ENCODE peak calls at places on chromosomes 7 and 10, in ten cellular contexts. One of them, this sample, is unnamed.

GRCh38 chr7:12923971-12924370 is 236.5 kb downstream of the ARL4A start:
- DNase-seq in upper lobe of right lung: no peak
- DNase-seq in epithelial cell of esophagus: peak
- DNase-seq in stimulated activated CD8-positive, alpha-beta memory T cell treated with anti-CD3 and anti-CD28 coated beads, Interleukin-15, amount 100 ng/mL, for 1 hour: no peak
- DNase-seq in mesothelial cell of epicardium: no peak
- DNase-seq in hypothalamus: no peak
- DNase-seq in activated T-cell treated with anti-CD3 and anti-CD28 coated beads for 1 hour: no peak
- DNase-seq in A549: no peak
- DNase-seq in NCI-H748 treated with DMSO at 0.1 percent for 48 hours: no peak
- DNase-seq in M059J: peak
- DNase-seq in this sample: no peak

GRCh38 chr10:65396997-65397396 is 1528.8 kb upstream of the LRRTM3 start:
- DNase-seq in upper lobe of right lung: no peak
- DNase-seq in epithelial cell of esophagus: no peak
- DNase-seq in stimulated activated CD8-positive, alpha-beta memory T cell treated with anti-CD3 and anti-CD28 coated beads, Interleukin-15, amount 100 ng/mL, for 1 hour: no peak
- DNase-seq in mesothelial cell of epicardium: no peak
- DNase-seq in hypothalamus: no peak
- DNase-seq in activated T-cell treated with anti-CD3 and anti-CD28 coated beads for 1 hour: no peak
- DNase-seq in A549: no peak
- DNase-seq in NCI-H748 treated with DMSO at 0.1 percent for 48 hours: no peak
- DNase-seq in M059J: no peak
- DNase-seq in this sample: no peak

GRCh38 chr10:1160561-1160961 is 104.4 kb downstream of the WDR37 start:
- DNase-seq in upper lobe of right lung: peak
- DNase-seq in epithelial cell of esophagus: no peak
- DNase-seq in stimulated activated CD8-positive, alpha-beta memory T cell treated with anti-CD3 and anti-CD28 coated beads, Interleukin-15, amount 100 ng/mL, for 1 hour: no peak
- DNase-seq in mesothelial cell of epicardium: peak
- DNase-seq in hypothalamus: no peak
- DNase-seq in activated T-cell treated with anti-CD3 and anti-CD28 coated beads for 1 hour: no peak
- DNase-seq in A549: no peak
- DNase-seq in NCI-H748 treated with DMSO at 0.1 percent for 48 hours: no peak
- DNase-seq in M059J: no peak
- DNase-seq in this sample: no peak

GRCh38 chr10:6173203-6173602 is 29.5 kb upstream of the PFKFB3 start:
- DNase-seq in upper lobe of right lung: no peak
- DNase-seq in epithelial cell of esophagus: no peak
- DNase-seq in stimulated activated CD8-positive, alpha-beta memory T cell treated with anti-CD3 and anti-CD28 coated beads, Interleukin-15, amount 100 ng/mL, for 1 hour: no peak
- DNase-seq in mesothelial cell of epicardium: no peak
- DNase-seq in hypothalamus: no peak
- DNase-seq in activated T-cell treated with anti-CD3 and anti-CD28 coated beads for 1 hour: peak
- DNase-seq in A549: no peak
- DNase-seq in NCI-H748 treated with DMSO at 0.1 percent for 48 hours: no peak
- DNase-seq in M059J: no peak
- DNase-seq in this sample: no peak

GRCh38 chr10:28800144-28800543 is 122.8 kb downstream of the BAMBI start:
- DNase-seq in upper lobe of right lung: no peak
- DNase-seq in epithelial cell of esophagus: no peak
- DNase-seq in stimulated activated CD8-positive, alpha-beta memory T cell treated with anti-CD3 and anti-CD28 coated beads, Interleukin-15, amount 100 ng/mL, for 1 hour: no peak
- DNase-seq in mesothelial cell of epicardium: no peak
- DNase-seq in hypothalamus: no peak
- DNase-seq in activated T-cell treated with anti-CD3 and anti-CD28 coated beads for 1 hour: no peak
- DNase-seq in A549: no peak
- DNase-seq in NCI-H748 treated with DMSO at 0.1 percent for 48 hours: no peak
- DNase-seq in M059J: no peak
- DNase-seq in this sample: no peak

GRCh38 chr7:145644426-145645154 is 472.0 kb upstream of the CNTNAP2 start:
- DNase-seq in upper lobe of right lung: no peak
- DNase-seq in epithelial cell of esophagus: no peak
- DNase-seq in stimulated activated CD8-positive, alpha-beta memory T cell treated with anti-CD3 and anti-CD28 coated beads, Interleukin-15, amount 100 ng/mL, for 1 hour: no peak
- DNase-seq in mesothelial cell of epicardium: no peak
- DNase-seq in hypothalamus: no peak
- DNase-seq in activated T-cell treated with anti-CD3 and anti-CD28 coated beads for 1 hour: no peak
- DNase-seq in A549: no peak
- DNase-seq in NCI-H748 treated with DMSO at 0.1 percent for 48 hours: no peak
- DNase-seq in M059J: peak
- DNase-seq in this sample: no peak

GRCh38 chr10:3071405-3072198 is 4.3 kb downstream of the PFKP start:
- DNase-seq in upper lobe of right lung: no peak
- DNase-seq in epithelial cell of esophagus: peak
- DNase-seq in stimulated activated CD8-positive, alpha-beta memory T cell treated with anti-CD3 and anti-CD28 coated beads, Interleukin-15, amount 100 ng/mL, for 1 hour: no peak
- DNase-seq in mesothelial cell of epicardium: no peak
- DNase-seq in hypothalamus: no peak
- DNase-seq in activated T-cell treated with anti-CD3 and anti-CD28 coated beads for 1 hour: no peak
- DNase-seq in A549: peak
- DNase-seq in NCI-H748 treated with DMSO at 0.1 percent for 48 hours: no peak
- DNase-seq in M059J: peak
- DNase-seq in this sample: no peak

GRCh38 chr7:84022686-84023308 is 171.8 kb downstream of the SEMA3A start:
- DNase-seq in upper lobe of right lung: no peak
- DNase-seq in epithelial cell of esophagus: peak
- DNase-seq in stimulated activated CD8-positive, alpha-beta memory T cell treated with anti-CD3 and anti-CD28 coated beads, Interleukin-15, amount 100 ng/mL, for 1 hour: no peak
- DNase-seq in mesothelial cell of epicardium: no peak
- DNase-seq in hypothalamus: no peak
- DNase-seq in activated T-cell treated with anti-CD3 and anti-CD28 coated beads for 1 hour: no peak
- DNase-seq in A549: peak
- DNase-seq in NCI-H748 treated with DMSO at 0.1 percent for 48 hours: peak
- DNase-seq in M059J: peak
- DNase-seq in this sample: no peak

GRCh38 chr7:129184979-129185670 is 3.3 kb upstream of the SMO start:
- DNase-seq in upper lobe of right lung: no peak
- DNase-seq in epithelial cell of esophagus: peak
- DNase-seq in stimulated activated CD8-positive, alpha-beta memory T cell treated with anti-CD3 and anti-CD28 coated beads, Interleukin-15, amount 100 ng/mL, for 1 hour: no peak
- DNase-seq in mesothelial cell of epicardium: no peak
- DNase-seq in hypothalamus: no peak
- DNase-seq in activated T-cell treated with anti-CD3 and anti-CD28 coated beads for 1 hour: no peak
- DNase-seq in A549: no peak
- DNase-seq in NCI-H748 treated with DMSO at 0.1 percent for 48 hours: no peak
- DNase-seq in M059J: peak
- DNase-seq in this sample: no peak

GRCh38 chr10:61271127-61271780 is 181.9 kb downstream of the TMEM26 start:
- DNase-seq in upper lobe of right lung: no peak
- DNase-seq in epithelial cell of esophagus: peak
- DNase-seq in stimulated activated CD8-positive, alpha-beta memory T cell treated with anti-CD3 and anti-CD28 coated beads, Interleukin-15, amount 100 ng/mL, for 1 hour: no peak
- DNase-seq in mesothelial cell of epicardium: no peak
- DNase-seq in hypothalamus: no peak
- DNase-seq in activated T-cell treated with anti-CD3 and anti-CD28 coated beads for 1 hour: no peak
- DNase-seq in A549: peak
- DNase-seq in NCI-H748 treated with DMSO at 0.1 percent for 48 hours: no peak
- DNase-seq in M059J: peak
- DNase-seq in this sample: no peak

GRCh38 chr10:24428410-24428782 is 219.5 kb downstream of the KIAA1217 start:
- DNase-seq in upper lobe of right lung: no peak
- DNase-seq in epithelial cell of esophagus: peak
- DNase-seq in stimulated activated CD8-positive, alpha-beta memory T cell treated with anti-CD3 and anti-CD28 coated beads, Interleukin-15, amount 100 ng/mL, for 1 hour: no peak
- DNase-seq in mesothelial cell of epicardium: no peak
- DNase-seq in hypothalamus: no peak
- DNase-seq in activated T-cell treated with anti-CD3 and anti-CD28 coated beads for 1 hour: no peak
- DNase-seq in A549: no peak
- DNase-seq in NCI-H748 treated with DMSO at 0.1 percent for 48 hours: no peak
- DNase-seq in M059J: peak
- DNase-seq in this sample: no peak

GRCh38 chr7:17497136-17497535 is 198.7 kb downstream of the AHR start:
- DNase-seq in upper lobe of right lung: no peak
- DNase-seq in epithelial cell of esophagus: peak
- DNase-seq in stimulated activated CD8-positive, alpha-beta memory T cell treated with anti-CD3 and anti-CD28 coated beads, Interleukin-15, amount 100 ng/mL, for 1 hour: no peak
- DNase-seq in mesothelial cell of epicardium: no peak
- DNase-seq in hypothalamus: no peak
- DNase-seq in activated T-cell treated with anti-CD3 and anti-CD28 coated beads for 1 hour: no peak
- DNase-seq in A549: no peak
- DNase-seq in NCI-H748 treated with DMSO at 0.1 percent for 48 hours: no peak
- DNase-seq in M059J: no peak
- DNase-seq in this sample: no peak

GRCh38 chr10:114930320-114930719 is 7.7 kb upstream of the TRUB1 start:
- DNase-seq in upper lobe of right lung: no peak
- DNase-seq in epithelial cell of esophagus: no peak
- DNase-seq in stimulated activated CD8-positive, alpha-beta memory T cell treated with anti-CD3 and anti-CD28 coated beads, Interleukin-15, amount 100 ng/mL, for 1 hour: no peak
- DNase-seq in mesothelial cell of epicardium: no peak
- DNase-seq in hypothalamus: no peak
- DNase-seq in activated T-cell treated with anti-CD3 and anti-CD28 coated beads for 1 hour: no peak
- DNase-seq in A549: no peak
- DNase-seq in NCI-H748 treated with DMSO at 0.1 percent for 48 hours: no peak
- DNase-seq in M059J: no peak
- DNase-seq in this sample: no peak

GRCh38 chr7:42714361-42714760 is 197.5 kb downstream of the C7orf25 start:
- DNase-seq in upper lobe of right lung: no peak
- DNase-seq in epithelial cell of esophagus: no peak
- DNase-seq in stimulated activated CD8-positive, alpha-beta memory T cell treated with anti-CD3 and anti-CD28 coated beads, Interleukin-15, amount 100 ng/mL, for 1 hour: no peak
- DNase-seq in mesothelial cell of epicardium: no peak
- DNase-seq in hypothalamus: no peak
- DNase-seq in activated T-cell treated with anti-CD3 and anti-CD28 coated beads for 1 hour: no peak
- DNase-seq in A549: no peak
- DNase-seq in NCI-H748 treated with DMSO at 0.1 percent for 48 hours: no peak
- DNase-seq in M059J: no peak
- DNase-seq in this sample: no peak

GRCh38 chr7:158244873-158245723 is 342.5 kb downstream of the PTPRN2 start:
- DNase-seq in upper lobe of right lung: peak
- DNase-seq in epithelial cell of esophagus: no peak
- DNase-seq in stimulated activated CD8-positive, alpha-beta memory T cell treated with anti-CD3 and anti-CD28 coated beads, Interleukin-15, amount 100 ng/mL, for 1 hour: no peak
- DNase-seq in mesothelial cell of epicardium: no peak
- DNase-seq in hypothalamus: no peak
- DNase-seq in activated T-cell treated with anti-CD3 and anti-CD28 coated beads for 1 hour: no peak
- DNase-seq in A549: no peak
- DNase-seq in NCI-H748 treated with DMSO at 0.1 percent for 48 hours: no peak
- DNase-seq in M059J: no peak
- DNase-seq in this sample: no peak

GRCh38 chr7:25847331-25848070 is 304.5 kb upstream of the NFE2L3 start:
- DNase-seq in upper lobe of right lung: no peak
- DNase-seq in epithelial cell of esophagus: no peak
- DNase-seq in stimulated activated CD8-positive, alpha-beta memory T cell treated with anti-CD3 and anti-CD28 coated beads, Interleukin-15, amount 100 ng/mL, for 1 hour: no peak
- DNase-seq in mesothelial cell of epicardium: no peak
- DNase-seq in hypothalamus: no peak
- DNase-seq in activated T-cell treated with anti-CD3 and anti-CD28 coated beads for 1 hour: no peak
- DNase-seq in A549: no peak
- DNase-seq in NCI-H748 treated with DMSO at 0.1 percent for 48 hours: no peak
- DNase-seq in M059J: peak
- DNase-seq in this sample: no peak

GRCh38 chr10:70193391-70193844 is 23.1 kb upstream of the SAR1A start:
- DNase-seq in upper lobe of right lung: no peak
- DNase-seq in epithelial cell of esophagus: no peak
- DNase-seq in stimulated activated CD8-positive, alpha-beta memory T cell treated with anti-CD3 and anti-CD28 coated beads, Interleukin-15, amount 100 ng/mL, for 1 hour: no peak
- DNase-seq in mesothelial cell of epicardium: no peak
- DNase-seq in hypothalamus: no peak
- DNase-seq in activated T-cell treated with anti-CD3 and anti-CD28 coated beads for 1 hour: no peak
- DNase-seq in A549: no peak
- DNase-seq in NCI-H748 treated with DMSO at 0.1 percent for 48 hours: no peak
- DNase-seq in M059J: no peak
- DNase-seq in this sample: no peak

GRCh38 chr10:33071857-33072256 is 113.8 kb upstream of the ITGB1 start:
- DNase-seq in upper lobe of right lung: no peak
- DNase-seq in epithelial cell of esophagus: no peak
- DNase-seq in stimulated activated CD8-positive, alpha-beta memory T cell treated with anti-CD3 and anti-CD28 coated beads, Interleukin-15, amount 100 ng/mL, for 1 hour: no peak
- DNase-seq in mesothelial cell of epicardium: no peak
- DNase-seq in hypothalamus: no peak
- DNase-seq in activated T-cell treated with anti-CD3 and anti-CD28 coated beads for 1 hour: no peak
- DNase-seq in A549: no peak
- DNase-seq in NCI-H748 treated with DMSO at 0.1 percent for 48 hours: no peak
- DNase-seq in M059J: no peak
- DNase-seq in this sample: no peak

GRCh38 chr7:92546856-92547497 is 18.4 kb downstream of the RBM48 start:
- DNase-seq in upper lobe of right lung: no peak
- DNase-seq in epithelial cell of esophagus: no peak
- DNase-seq in stimulated activated CD8-positive, alpha-beta memory T cell treated with anti-CD3 and anti-CD28 coated beads, Interleukin-15, amount 100 ng/mL, for 1 hour: no peak
- DNase-seq in mesothelial cell of epicardium: no peak
- DNase-seq in hypothalamus: no peak
- DNase-seq in activated T-cell treated with anti-CD3 and anti-CD28 coated beads for 1 hour: no peak
- DNase-seq in A549: no peak
- DNase-seq in NCI-H748 treated with DMSO at 0.1 percent for 48 hours: no peak
- DNase-seq in M059J: no peak
- DNase-seq in this sample: no peak

GRCh38 chr7:135793841-135794240 is 45.2 kb upstream of the FAM180A start:
- DNase-seq in upper lobe of right lung: no peak
- DNase-seq in epithelial cell of esophagus: no peak
- DNase-seq in stimulated activated CD8-positive, alpha-beta memory T cell treated with anti-CD3 and anti-CD28 coated beads, Interleukin-15, amount 100 ng/mL, for 1 hour: no peak
- DNase-seq in mesothelial cell of epicardium: no peak
- DNase-seq in hypothalamus: no peak
- DNase-seq in activated T-cell treated with anti-CD3 and anti-CD28 coated beads for 1 hour: no peak
- DNase-seq in A549: no peak
- DNase-seq in NCI-H748 treated with DMSO at 0.1 percent for 48 hours: no peak
- DNase-seq in M059J: no peak
- DNase-seq in this sample: no peak

GRCh38 chr10:5643356-5643755 is 23.0 kb downstream of the ASB13 start:
- DNase-seq in upper lobe of right lung: no peak
- DNase-seq in epithelial cell of esophagus: no peak
- DNase-seq in stimulated activated CD8-positive, alpha-beta memory T cell treated with anti-CD3 and anti-CD28 coated beads, Interleukin-15, amount 100 ng/mL, for 1 hour: no peak
- DNase-seq in mesothelial cell of epicardium: no peak
- DNase-seq in hypothalamus: no peak
- DNase-seq in activated T-cell treated with anti-CD3 and anti-CD28 coated beads for 1 hour: no peak
- DNase-seq in A549: no peak
- DNase-seq in NCI-H748 treated with DMSO at 0.1 percent for 48 hours: no peak
- DNase-seq in M059J: no peak
- DNase-seq in this sample: no peak

GRCh38 chr10:123147635-123148413 is at the start of gene HMX2:
- DNase-seq in upper lobe of right lung: no peak
- DNase-seq in epithelial cell of esophagus: no peak
- DNase-seq in stimulated activated CD8-positive, alpha-beta memory T cell treated with anti-CD3 and anti-CD28 coated beads, Interleukin-15, amount 100 ng/mL, for 1 hour: no peak
- DNase-seq in mesothelial cell of epicardium: no peak
- DNase-seq in hypothalamus: no peak
- DNase-seq in activated T-cell treated with anti-CD3 and anti-CD28 coated beads for 1 hour: no peak
- DNase-seq in A549: no peak
- DNase-seq in NCI-H748 treated with DMSO at 0.1 percent for 48 hours: peak
- DNase-seq in M059J: peak
- DNase-seq in this sample: no peak

GRCh38 chr10:30059209-30060107 is at the start of gene JCAD:
- DNase-seq in upper lobe of right lung: peak
- DNase-seq in epithelial cell of esophagus: peak
- DNase-seq in stimulated activated CD8-positive, alpha-beta memory T cell treated with anti-CD3 and anti-CD28 coated beads, Interleukin-15, amount 100 ng/mL, for 1 hour: no peak
- DNase-seq in mesothelial cell of epicardium: peak
- DNase-seq in hypothalamus: peak
- DNase-seq in activated T-cell treated with anti-CD3 and anti-CD28 coated beads for 1 hour: peak
- DNase-seq in A549: peak
- DNase-seq in NCI-H748 treated with DMSO at 0.1 percent for 48 hours: peak
- DNase-seq in M059J: no peak
- DNase-seq in this sample: no peak

GRCh38 chr10:103154464-103155299 is 38.4 kb downstream of the NT5C2 start:
- DNase-seq in upper lobe of right lung: no peak
- DNase-seq in epithelial cell of esophagus: peak
- DNase-seq in stimulated activated CD8-positive, alpha-beta memory T cell treated with anti-CD3 and anti-CD28 coated beads, Interleukin-15, amount 100 ng/mL, for 1 hour: no peak
- DNase-seq in mesothelial cell of epicardium: no peak
- DNase-seq in hypothalamus: no peak
- DNase-seq in activated T-cell treated with anti-CD3 and anti-CD28 coated beads for 1 hour: no peak
- DNase-seq in A549: no peak
- DNase-seq in NCI-H748 treated with DMSO at 0.1 percent for 48 hours: no peak
- DNase-seq in M059J: no peak
- DNase-seq in this sample: no peak

GRCh38 chr7:33351709-33352108 is 222.3 kb downstream of the BBS9 start:
- DNase-seq in upper lobe of right lung: no peak
- DNase-seq in epithelial cell of esophagus: no peak
- DNase-seq in stimulated activated CD8-positive, alpha-beta memory T cell treated with anti-CD3 and anti-CD28 coated beads, Interleukin-15, amount 100 ng/mL, for 1 hour: no peak
- DNase-seq in mesothelial cell of epicardium: no peak
- DNase-seq in hypothalamus: no peak
- DNase-seq in activated T-cell treated with anti-CD3 and anti-CD28 coated beads for 1 hour: no peak
- DNase-seq in A549: no peak
- DNase-seq in NCI-H748 treated with DMSO at 0.1 percent for 48 hours: no peak
- DNase-seq in M059J: no peak
- DNase-seq in this sample: no peak

GRCh38 chr7:111409714-111410422 is 152.4 kb downstream of the IMMP2L start:
- DNase-seq in upper lobe of right lung: no peak
- DNase-seq in epithelial cell of esophagus: no peak
- DNase-seq in stimulated activated CD8-positive, alpha-beta memory T cell treated with anti-CD3 and anti-CD28 coated beads, Interleukin-15, amount 100 ng/mL, for 1 hour: no peak
- DNase-seq in mesothelial cell of epicardium: no peak
- DNase-seq in hypothalamus: no peak
- DNase-seq in activated T-cell treated with anti-CD3 and anti-CD28 coated beads for 1 hour: no peak
- DNase-seq in A549: no peak
- DNase-seq in NCI-H748 treated with DMSO at 0.1 percent for 48 hours: no peak
- DNase-seq in M059J: no peak
- DNase-seq in this sample: no peak

GRCh38 chr10:119375574-119376265 is 166.8 kb downstream of the RGS10 start:
- DNase-seq in upper lobe of right lung: peak
- DNase-seq in epithelial cell of esophagus: peak
- DNase-seq in stimulated activated CD8-positive, alpha-beta memory T cell treated with anti-CD3 and anti-CD28 coated beads, Interleukin-15, amount 100 ng/mL, for 1 hour: no peak
- DNase-seq in mesothelial cell of epicardium: no peak
- DNase-seq in hypothalamus: no peak
- DNase-seq in activated T-cell treated with anti-CD3 and anti-CD28 coated beads for 1 hour: no peak
- DNase-seq in A549: no peak
- DNase-seq in NCI-H748 treated with DMSO at 0.1 percent for 48 hours: no peak
- DNase-seq in M059J: no peak
- DNase-seq in this sample: no peak

GRCh38 chr10:89086801-89087513 is 96.4 kb downstream of the FAS start:
- DNase-seq in upper lobe of right lung: peak
- DNase-seq in epithelial cell of esophagus: peak
- DNase-seq in stimulated activated CD8-positive, alpha-beta memory T cell treated with anti-CD3 and anti-CD28 coated beads, Interleukin-15, amount 100 ng/mL, for 1 hour: no peak
- DNase-seq in mesothelial cell of epicardium: no peak
- DNase-seq in hypothalamus: no peak
- DNase-seq in activated T-cell treated with anti-CD3 and anti-CD28 coated beads for 1 hour: no peak
- DNase-seq in A549: no peak
- DNase-seq in NCI-H748 treated with DMSO at 0.1 percent for 48 hours: no peak
- DNase-seq in M059J: peak
- DNase-seq in this sample: peak